ENCODE peak calls at places on chromosomes 2 and 18, in four cellular contexts. B is CD8-positive, alpha-beta T cell; F is colonic mucosa; R is fibroblast of the aortic adventitia. W is an unnamed sample.

GRCh38 chr2:231318436-231318835 is 77.1 kb upstream of the B3GNT7 start:
- DNase-seq in B (no peak), F (no peak), R (no peak), W (no peak)

GRCh38 chr2:217840522-217840921 is 162.3 kb downstream of the TNS1 start:
- DNase-seq in B (no peak), F (no peak), R (no peak), W (no peak)

GRCh38 chr2:18473241-18473841 is 87.1 kb downstream of the RDH14 start:
- DNase-seq in B (no peak), F (no peak), R (peak; percentile 92), W (peak; percentile 79)

GRCh38 chr2:10392951-10393647 is 55.0 kb downstream of the ODC1 start:
- DNase-seq in B (no peak), F (no peak), R (no peak), W (no peak)

GRCh38 chr2:216619411-216620393 is 13.5 kb upstream of the IGFBP2 start:
- DNase-seq in B (no peak), F (no peak), R (peak; percentile 38), W (no peak)

GRCh38 chr18:42341423-42341822 is 386.4 kb downstream of the PIK3C3 start:
- DNase-seq in B (no peak), F (no peak), R (no peak), W (no peak)

GRCh38 chr2:228474466-228474865 is 293.0 kb upstream of the SPHKAP start:
- DNase-seq in B (no peak), F (no peak), R (peak; percentile 68), W (no peak)

GRCh38 chr2:43407826-43408783 is 181.7 kb upstream of the ZFP36L2 start:
- DNase-seq in B (no peak), F (no peak), R (no peak), W (no peak)

GRCh38 chr2:104758199-104758620 is 95.7 kb upstream of the POU3F3 start:
- DNase-seq in B (no peak), F (no peak), R (no peak), W (peak; percentile 85)

GRCh38 chr2:120134263-120134662 is 88.9 kb downstream of the TMEM185B start:
- DNase-seq in B (no peak), F (no peak), R (peak; percentile 92), W (peak; percentile 98)

GRCh38 chr18:34600118-34600517 is 110.0 kb upstream of the DTNA start:
- DNase-seq in B (no peak), F (no peak), R (peak; percentile 48), W (peak; percentile 43)

GRCh38 chr2:200258881-200259576 is 47.5 kb upstream of the SPATS2L start:
- DNase-seq in B (no peak), F (no peak), R (peak; percentile 12), W (no peak)

GRCh38 chr2:121710470-121711170 is 26.1 kb downstream of the NIFK start:
- DNase-seq in B (no peak), F (no peak), R (no peak), W (no peak)

GRCh38 chr18:45686892-45687611 is 36.9 kb upstream of the SLC14A1 start:
- DNase-seq in B (peak; percentile 41), F (no peak), R (no peak), W (peak; percentile 28)

GRCh38 chr18:62088146-62088545 is 98.7 kb downstream of the PIGN start:
- DNase-seq in B (no peak), F (no peak), R (peak; percentile 34), W (no peak)

GRCh38 chr2:168805615-168806014 is 3.2 kb downstream of the NOSTRIN start:
- DNase-seq in B (no peak), F (no peak), R (no peak), W (no peak)

GRCh38 chr2:215401896-215402379 is 33.9 kb downstream of the FN1 start:
- DNase-seq in B (no peak), F (no peak), R (peak; percentile 95), W (peak; percentile 96)

GRCh38 chr2:239275037-239275685 is 125.7 kb downstream of the HDAC4 start:
- DNase-seq in B (peak; percentile 72), F (peak; percentile 46), R (peak; percentile 96), W (peak; percentile 98)

GRCh38 chr2:241179894-241180293 is 8.6 kb upstream of the ANO7 start:
- DNase-seq in B (no peak), F (no peak), R (no peak), W (no peak)

GRCh38 chr18:70373062-70373519 is 84.2 kb downstream of the SOCS6 start:
- DNase-seq in B (no peak), F (no peak), R (peak; percentile 87), W (peak; percentile 86)

GRCh38 chr2:10318345-10318744 is 15.6 kb downstream of the HPCAL1 start:
- DNase-seq in B (no peak), F (no peak), R (no peak), W (no peak)

GRCh38 chr2:24360963-24361330 is 611 bp upstream of the ITSN2 start:
- DNase-seq in B (no peak), F (peak; percentile 25), R (no peak), W (no peak)

DNA sequence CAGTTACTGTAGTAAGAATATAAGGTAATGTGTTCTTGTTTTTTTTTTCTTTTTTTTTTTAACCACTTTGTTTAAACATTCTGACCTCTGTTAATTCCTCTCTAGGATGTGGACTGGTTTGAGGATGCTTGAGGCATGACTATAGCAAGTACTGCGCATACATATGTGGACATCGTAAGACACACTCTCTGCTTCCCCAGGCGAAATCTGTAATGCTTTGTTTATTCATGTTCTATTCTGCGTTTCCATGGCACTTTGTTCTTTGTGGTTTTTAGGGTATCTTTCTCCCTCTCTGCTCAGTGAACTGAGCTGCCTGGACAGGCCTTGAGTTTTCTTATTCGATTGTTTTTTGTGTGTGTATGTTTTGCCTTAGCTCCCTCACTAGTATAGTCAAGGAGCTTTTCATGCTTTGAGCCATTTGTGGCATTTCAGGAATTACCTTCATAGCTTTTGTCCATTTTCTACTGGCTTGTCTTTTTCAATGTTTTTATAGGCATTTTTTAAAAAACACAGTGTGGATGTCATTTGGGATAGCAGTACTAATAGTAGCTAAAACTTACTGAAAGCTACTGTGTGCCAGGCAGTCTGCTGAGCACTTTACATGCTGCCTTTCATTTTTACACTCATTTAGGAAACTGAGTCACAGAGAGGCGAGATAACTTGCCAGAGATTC is 1.9 kb upstream of the SH3BP4 start:
- DNase-seq in B (no peak), F (no peak), R (peak; percentile 95), W (peak; percentile 99)
- H3K4me3 ChIP-seq in B (no peak overlapping the region), F (no peak overlapping the region), R (no peak overlapping the region), W (no peak overlapping the region)

DNA sequence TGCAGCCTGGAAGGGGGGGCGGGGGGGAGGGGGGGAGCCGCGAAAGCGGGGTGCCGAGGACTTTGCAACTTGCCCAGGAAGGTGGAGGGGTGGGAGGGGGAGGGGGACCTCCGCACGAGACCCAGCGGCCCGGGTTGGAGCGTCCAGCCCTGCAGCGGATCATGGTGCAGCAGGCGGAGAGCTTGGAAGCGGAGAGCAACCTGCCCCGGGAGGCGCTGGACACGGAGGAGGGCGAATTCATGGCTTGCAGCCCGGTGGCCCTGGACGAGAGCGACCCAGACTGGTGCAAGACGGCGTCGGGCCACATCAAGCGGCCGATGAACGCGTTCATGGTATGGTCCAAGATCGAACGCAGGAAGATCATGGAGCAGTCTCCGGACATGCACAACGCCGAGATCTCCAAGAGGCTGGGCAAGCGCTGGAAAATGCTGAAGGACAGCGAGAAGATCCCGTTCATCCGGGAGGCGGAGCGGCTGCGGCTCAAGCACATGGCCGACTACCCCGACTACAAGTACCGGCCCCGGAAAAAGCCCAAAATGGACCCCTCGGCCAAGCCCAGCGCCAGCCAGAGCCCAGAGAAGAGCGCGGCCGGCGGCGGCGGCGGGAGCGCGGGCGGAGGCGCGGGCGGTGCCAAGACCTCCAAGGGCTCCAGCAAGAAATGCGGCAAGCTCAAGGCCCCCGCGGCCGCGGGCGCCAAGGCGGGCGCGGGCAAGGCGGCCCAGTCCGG is 540 bp downstream of the SOX11 start:
- DNase-seq in B (no peak), F (no peak), R (no peak), W (peak; percentile 72)
- H3K4me3 ChIP-seq in B (no peak overlapping the region), F (no peak overlapping the region), R (no peak overlapping the region), W (peak overlapping the region; percentile 81)

GRCh38 chr2:85577386-85578242 is at the start of gene VAMP8:
- DNase-seq in B (peak; percentile 49), F (peak; percentile 93), R (no peak), W (no peak)
- H3K4me3 ChIP-seq in B (peak within 1 kb of the TSS; percentile 85), F (peak within 1 kb of the TSS; percentile 56), R (no peak within 1 kb of the TSS), W (no peak within 1 kb of the TSS)

GRCh38 chr2:115160523-115161521 is 718.4 kb downstream of the DPP10 start:
- DNase-seq in B (no peak), F (peak; percentile 73), R (no peak), W (no peak)
- H3K4me3 ChIP-seq in B (no peak overlapping the region), F (peak overlapping the region; percentile 59), R (no peak overlapping the region), W (no peak overlapping the region)

W was measured in astrocyte of the spinal cord.